ENCODE peak calls at places on chromosomes 3 and 15, in seven cellular contexts. E is substantia nigra; C is NB4; D is stimulated activated CD8-positive, alpha-beta memory T cell treated with anti-CD3 and anti-CD28 coated beads, Interleukin-15, amount 100 ng/mL, for 1 hour; B is right atrium auricular region; U is activated T-helper 1 cell treated with anti-CD3 and anti-CD28 coated beads, Interleukin-2, amount 50 U/mL, for 16 hours; R is GM12865. G is an unnamed sample.

GRCh38 chr3:31016196-31016595 is 121.7 kb upstream of the GADL1 start:
- DNase-seq in R (no peak), E (no peak), B (no peak), C (no peak), U (no peak), D (no peak), G (no peak)

GRCh38 chr15:24878153-24878552 is 76.6 kb upstream of the SNRPN start:
- DNase-seq in B (no peak), U (no peak), C (no peak), E (no peak), D (no peak), R (no peak), G (no peak)

GRCh38 chr15:37094542-37095196 is 5.7 kb downstream of the MEIS2 start:
- DNase-seq in R (peak), E (no peak), U (no peak), B (no peak), C (no peak), D (no peak), G (no peak)

GRCh38 chr3:20108869-20109268 is 68.6 kb downstream of the KAT2B start:
- DNase-seq in C (no peak), R (no peak), U (no peak), B (no peak), E (no peak), D (no peak), G (no peak)

GRCh38 chr3:2096196-2096595 is 2.5 kb upstream of the CNTN4 start:
- DNase-seq in R (no peak), D (no peak), C (no peak), E (no peak), B (no peak), U (no peak), G (no peak)

GRCh38 chr3:187929115-187929828 is 184.0 kb upstream of the BCL6 start:
- DNase-seq in B (no peak), R (no peak), U (no peak), D (no peak), E (no peak), C (no peak), G (no peak)

GRCh38 chr3:52084216-52084945 is 28.0 kb upstream of the DUSP7 start:
- DNase-seq in U (no peak), E (no peak), C (no peak), R (no peak), D (no peak), B (no peak), G (no peak)

GRCh38 chr15:25374143-25374542 is 64.7 kb downstream of the UBE3A start:
- DNase-seq in B (no peak), U (no peak), D (no peak), R (no peak), C (no peak), E (no peak), G (no peak)

GRCh38 chr3:181720281-181720680 is 8.6 kb downstream of the SOX2 start:
- DNase-seq in U (no peak), E (no peak), C (no peak), D (no peak), B (no peak), R (no peak), G (no peak)

GRCh38 chr3:194031867-194032635 is 103.9 kb upstream of the HES1 start:
- DNase-seq in E (no peak), D (no peak), U (no peak), C (no peak), B (no peak), R (no peak), G (no peak)

GRCh38 chr3:153130312-153130977 is 31.6 kb upstream of the RAP2B start:
- DNase-seq in U (no peak), C (peak), B (no peak), E (no peak), D (no peak), R (peak), G (no peak)

GRCh38 chr3:57009802-57010201 is 50.7 kb upstream of the SPATA12 start:
- DNase-seq in C (no peak), U (no peak), B (no peak), E (no peak), R (no peak), D (no peak), G (no peak)

GRCh38 chr15:37516628-37517027 is 416.3 kb upstream of the MEIS2 start:
- DNase-seq in U (no peak), C (no peak), R (no peak), E (no peak), D (no peak), B (no peak), G (no peak)

GRCh38 chr15:96416218-96416933 is 85.9 kb downstream of the NR2F2 start:
- DNase-seq in E (no peak), D (no peak), U (no peak), B (no peak), R (no peak), C (no peak), G (no peak)